ENCODE peak calls at places on chromosomes 11 and 22, in five cellular contexts. One of them, this sample, is unnamed.

GRCh38 chr22:37259540-37260029 is 15.5 kb upstream of the RAC2 start:
- DNase-seq in IMR-90: peak
- DNase-seq in A549: peak
- DNase-seq in K562: peak
- DNase-seq in GM12878: no peak
- DNase-seq in this sample: no peak

GRCh38 chr11:79353706-79354105 is 87.1 kb downstream of the TENM4 start:
- DNase-seq in IMR-90: peak
- DNase-seq in A549: no peak
- DNase-seq in K562: no peak
- DNase-seq in GM12878: no peak
- DNase-seq in this sample: no peak

GRCh38 chr11:119906376-119906775 is 177.4 kb upstream of the NECTIN1 start:
- DNase-seq in IMR-90: no peak
- DNase-seq in A549: no peak
- DNase-seq in K562: no peak
- DNase-seq in GM12878: no peak
- DNase-seq in this sample: no peak

GRCh38 chr11:72353861-72354260 is 80.5 kb downstream of the CLPB start:
- DNase-seq in IMR-90: peak
- DNase-seq in A549: peak
- DNase-seq in K562: no peak
- DNase-seq in GM12878: no peak
- DNase-seq in this sample: peak

GRCh38 chr11:64766881-64767280 is 7.1 kb upstream of the PYGM start:
- DNase-seq in IMR-90: no peak
- DNase-seq in A549: no peak
- DNase-seq in K562: no peak
- DNase-seq in GM12878: no peak
- DNase-seq in this sample: no peak

GRCh38 chr22:40641269-40641668 is 4.8 kb upstream of the MRTFA start:
- DNase-seq in IMR-90: no peak
- DNase-seq in A549: peak
- DNase-seq in K562: peak
- DNase-seq in GM12878: no peak
- DNase-seq in this sample: no peak

GRCh38 chr11:81993755-81994154 is 739.9 kb downstream of the FAM181B start:
- DNase-seq in IMR-90: no peak
- DNase-seq in A549: no peak
- DNase-seq in K562: no peak
- DNase-seq in GM12878: no peak
- DNase-seq in this sample: no peak

GRCh38 chr22:41132555-41132954 is 40.2 kb downstream of the EP300 start:
- DNase-seq in IMR-90: peak
- DNase-seq in A549: no peak
- DNase-seq in K562: no peak
- DNase-seq in GM12878: no peak
- DNase-seq in this sample: no peak

GRCh38 chr22:43005106-43005505 is 9.8 kb downstream of the PACSIN2 start:
- DNase-seq in IMR-90: no peak
- DNase-seq in A549: no peak
- DNase-seq in K562: no peak
- DNase-seq in GM12878: no peak
- DNase-seq in this sample: no peak

GRCh38 chr22:43922123-43922522 is 1.5 kb upstream of the PNPLA3 start:
- DNase-seq in IMR-90: no peak
- DNase-seq in A549: no peak
- DNase-seq in K562: peak
- DNase-seq in GM12878: no peak
- DNase-seq in this sample: peak

DNA sequence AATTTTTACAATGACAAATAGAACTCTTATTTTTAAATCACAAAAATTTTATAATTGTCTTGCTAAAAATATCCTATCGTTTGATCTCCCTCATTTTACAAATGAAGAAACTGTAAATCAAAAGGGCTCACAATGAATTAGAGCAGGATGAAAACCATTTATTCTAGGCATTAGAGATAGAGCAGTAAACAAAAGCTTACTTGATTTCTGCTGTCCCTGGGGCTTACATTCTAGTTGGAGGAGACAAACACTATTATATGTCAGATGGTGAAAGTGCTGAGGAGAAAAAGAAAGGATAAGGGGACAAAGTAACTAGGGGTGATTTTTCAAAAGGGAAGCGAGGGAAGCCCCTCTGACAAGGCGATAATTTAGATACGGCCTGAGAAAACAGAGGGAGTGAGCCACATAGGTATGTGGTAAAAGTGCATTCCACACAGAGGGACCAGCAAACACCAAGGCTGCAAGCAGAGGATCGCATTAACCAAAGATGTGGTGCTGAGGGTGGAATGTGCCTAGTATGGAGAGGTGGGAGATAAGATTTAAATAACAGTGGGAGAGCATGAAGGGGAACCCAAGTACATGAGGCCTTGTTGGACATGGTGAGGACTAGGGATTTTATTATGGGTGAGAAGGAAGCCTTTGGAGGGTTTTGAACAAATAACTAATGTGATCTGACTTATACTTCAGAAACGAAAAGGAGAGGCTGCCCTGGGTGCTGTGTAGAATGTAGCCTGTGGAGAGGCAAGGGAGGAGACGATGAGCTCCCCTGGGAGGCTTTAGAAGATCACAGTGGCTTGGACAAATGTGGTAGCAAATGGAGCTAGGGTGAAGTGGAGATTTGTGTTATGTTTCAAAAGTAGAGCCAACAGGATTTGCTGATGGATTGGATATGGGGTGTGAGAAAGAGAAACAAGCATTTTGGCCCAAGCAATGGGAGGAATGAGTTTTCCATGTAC is 62.1 kb downstream of the PDHX start:
- DNase-seq in IMR-90: no peak
- DNase-seq in A549: no peak
- DNase-seq in K562: no peak
- DNase-seq in GM12878: no peak
- DNase-seq in this sample: no peak
- TF ChIP-seq BHLHE40 in IMR-90: no peak
- TF ChIP-seq BHLHE40 in A549: no peak
- TF ChIP-seq BHLHE40 in K562: no peak
- TF ChIP-seq BHLHE40 in GM12878: no peak
- TF ChIP-seq BHLHE40 in this sample: no peak

DNA sequence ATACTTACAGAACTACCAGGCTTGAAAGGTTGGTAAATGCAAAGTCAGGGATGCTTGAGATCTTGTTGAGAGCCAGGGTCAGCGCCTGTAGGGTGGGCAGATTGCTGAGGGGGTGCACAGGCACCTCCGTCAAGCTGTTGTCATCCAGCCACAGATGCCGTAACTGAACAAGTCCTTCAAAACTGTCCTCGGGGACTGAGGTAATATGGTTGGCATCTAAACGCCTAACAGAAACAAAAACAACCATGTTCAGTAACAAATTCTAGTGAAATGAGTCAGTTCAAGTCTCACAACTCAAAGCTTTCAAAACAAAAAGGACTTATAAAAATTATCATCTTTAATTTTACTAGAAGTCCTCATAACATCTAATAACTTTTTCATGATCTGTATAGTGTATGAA is 22.2 kb upstream of the CCDC34 start:
- DNase-seq in IMR-90: peak
- DNase-seq in A549: peak
- DNase-seq in K562: no peak
- DNase-seq in GM12878: no peak
- DNase-seq in this sample: no peak
- H3K4me3 ChIP-seq in IMR-90: no peak
- H3K4me3 ChIP-seq in A549: peak
- H3K4me3 ChIP-seq in K562: no peak
- H3K4me3 ChIP-seq in GM12878: no peak
- H3K4me3 ChIP-seq in this sample: no peak

GRCh38 chr11:96050435-96051182 is 126.7 kb upstream of the MTMR2 start:
- DNase-seq in IMR-90: peak
- DNase-seq in A549: peak
- DNase-seq in K562: no peak
- DNase-seq in GM12878: no peak
- DNase-seq in this sample: peak
- TF ChIP-seq BHLHE40 in IMR-90: no peak
- TF ChIP-seq BHLHE40 in A549: no peak
- TF ChIP-seq BHLHE40 in K562: no peak
- TF ChIP-seq BHLHE40 in GM12878: no peak
- TF ChIP-seq BHLHE40 in this sample: no peak

GRCh38 chr11:74680035-74680671 is 51.1 kb downstream of the CHRDL2 start:
- DNase-seq in IMR-90: no peak
- DNase-seq in A549: no peak
- DNase-seq in K562: no peak
- DNase-seq in GM12878: no peak
- DNase-seq in this sample: no peak

GRCh38 chr11:74682731-74683278 is 48.4 kb downstream of the CHRDL2 start:
- DNase-seq in IMR-90: no peak
- DNase-seq in A549: no peak
- DNase-seq in K562: no peak
- DNase-seq in GM12878: no peak
- DNase-seq in this sample: no peak

GRCh38 chr11:74679513-74679865 is 51.7 kb downstream of the CHRDL2 start:
- DNase-seq in IMR-90: no peak
- DNase-seq in A549: no peak
- DNase-seq in K562: no peak
- DNase-seq in GM12878: no peak
- DNase-seq in this sample: no peak

GRCh38 chr11:74681686-74682651 is 49.3 kb downstream of the CHRDL2 start:
- DNase-seq in IMR-90: peak
- DNase-seq in A549: no peak
- DNase-seq in K562: no peak
- DNase-seq in GM12878: no peak
- DNase-seq in this sample: no peak

DNA sequence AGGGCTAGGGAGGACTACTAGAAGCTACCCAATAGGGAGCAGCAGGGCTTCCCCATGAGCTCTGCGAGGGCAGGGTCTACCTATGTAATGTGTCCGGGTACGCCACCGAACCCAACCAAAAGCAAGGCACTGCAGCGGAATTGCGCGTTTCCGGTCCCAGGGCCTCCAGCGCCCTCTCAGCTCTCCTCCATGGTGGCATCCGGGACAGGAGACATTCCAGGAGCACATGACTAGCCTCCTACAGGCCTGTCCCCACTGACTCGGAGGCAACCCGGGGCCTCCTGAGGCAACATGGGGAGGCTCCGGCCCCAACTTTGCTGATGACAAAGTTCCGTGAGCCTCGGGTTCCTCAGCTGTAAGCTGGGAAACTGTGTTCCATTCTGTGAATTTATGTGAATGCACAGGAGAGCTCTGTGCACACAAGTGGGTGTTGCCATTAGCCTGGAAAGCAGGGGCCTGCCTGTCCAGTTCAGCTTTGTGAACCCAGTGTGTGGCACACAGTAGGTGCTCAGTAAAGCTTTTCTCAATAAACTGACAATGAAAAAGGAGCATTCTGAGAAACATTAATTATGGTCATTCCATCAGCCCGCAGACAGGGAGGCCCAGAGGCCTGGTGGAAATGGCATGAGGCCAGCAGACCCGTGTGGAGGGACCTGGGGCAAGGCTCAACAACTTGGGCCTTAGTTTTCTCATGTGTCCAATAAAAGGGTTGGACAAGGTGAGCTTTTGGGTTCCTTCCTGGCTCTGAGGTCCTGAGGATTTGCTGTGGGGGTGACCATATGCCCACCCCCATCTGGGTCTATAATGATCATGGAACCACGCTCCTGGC is 50.3 kb downstream of the CHRDL2 start:
- DNase-seq in IMR-90: no peak
- DNase-seq in A549: no peak
- DNase-seq in K562: no peak
- DNase-seq in GM12878: no peak
- DNase-seq in this sample: no peak
- H3K4me3 ChIP-seq in IMR-90: no peak
- H3K4me3 ChIP-seq in A549: no peak
- H3K4me3 ChIP-seq in K562: no peak
- H3K4me3 ChIP-seq in GM12878: no peak
- H3K4me3 ChIP-seq in this sample: no peak

GRCh38 chr11:114280696-114281095 is 15.5 kb upstream of the NNMT start:
- DNase-seq in IMR-90: peak
- DNase-seq in A549: peak
- DNase-seq in K562: peak
- DNase-seq in GM12878: no peak
- DNase-seq in this sample: peak
- TF ChIP-seq BHLHE40 in IMR-90: no peak
- TF ChIP-seq BHLHE40 in A549: no peak
- TF ChIP-seq BHLHE40 in K562: peak
- TF ChIP-seq BHLHE40 in GM12878: no peak
- TF ChIP-seq BHLHE40 in this sample: no peak

GRCh38 chr11:727281-727701 is 20.0 kb upstream of the TALDO1 start:
- DNase-seq in IMR-90: no peak
- DNase-seq in A549: no peak
- DNase-seq in K562: no peak
- DNase-seq in GM12878: no peak
- DNase-seq in this sample: no peak

GRCh38 chr11:727859-728748 is 19.2 kb upstream of the TALDO1 start:
- DNase-seq in IMR-90: peak
- DNase-seq in A549: peak
- DNase-seq in K562: peak
- DNase-seq in GM12878: no peak
- DNase-seq in this sample: peak

GRCh38 chr11:724733-725386 is 18.8 kb downstream of the EPS8L2 start:
- DNase-seq in IMR-90: no peak
- DNase-seq in A549: no peak
- DNase-seq in K562: no peak
- DNase-seq in GM12878: no peak
- DNase-seq in this sample: no peak

GRCh38 chr11:725624-726202 is 19.7 kb downstream of the EPS8L2 start:
- DNase-seq in IMR-90: no peak
- DNase-seq in A549: no peak
- DNase-seq in K562: peak
- DNase-seq in GM12878: no peak
- DNase-seq in this sample: no peak

DNA sequence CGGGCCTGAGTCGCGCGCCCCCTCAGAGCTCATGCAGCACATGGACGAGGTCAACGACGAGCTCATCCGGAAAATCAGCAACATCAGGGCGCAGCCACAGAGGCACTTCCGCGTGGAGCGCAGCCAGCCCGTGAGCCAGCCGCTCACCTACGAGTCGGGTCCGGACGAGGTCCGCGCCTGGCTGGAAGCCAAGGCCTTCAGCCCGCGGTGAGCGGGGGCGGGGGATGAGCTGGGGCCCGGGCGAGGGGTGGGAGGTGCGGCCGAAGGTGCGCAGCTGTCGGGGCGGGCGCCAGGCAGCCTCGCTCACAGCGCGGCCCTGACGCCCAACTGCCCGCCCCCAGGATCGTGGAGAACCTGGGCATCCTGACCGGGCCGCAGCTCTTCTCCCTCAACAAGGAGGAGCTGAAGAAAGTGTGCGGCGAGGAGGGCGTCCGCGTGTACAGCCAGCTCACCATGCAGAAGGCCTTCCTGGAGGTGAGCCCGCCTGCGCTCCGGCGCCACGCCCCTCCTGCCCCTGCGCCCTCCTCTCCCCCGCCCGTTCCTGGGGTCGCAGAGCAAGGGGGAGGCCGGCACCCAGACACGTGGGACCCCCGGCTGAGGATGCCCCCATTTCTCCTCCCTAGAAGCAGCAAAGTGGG is 20.4 kb downstream of the EPS8L2 start:
- DNase-seq in IMR-90: peak
- DNase-seq in A549: no peak
- DNase-seq in K562: peak
- DNase-seq in GM12878: no peak
- DNase-seq in this sample: no peak
- H3K4me3 ChIP-seq in IMR-90: no peak
- H3K4me3 ChIP-seq in A549: no peak
- H3K4me3 ChIP-seq in K562: peak
- H3K4me3 ChIP-seq in GM12878: peak
- H3K4me3 ChIP-seq in this sample: no peak

GRCh38 chr11:35781342-35782171 is 119.0 kb downstream of the TRIM44 start:
- DNase-seq in IMR-90: peak
- DNase-seq in A549: peak
- DNase-seq in K562: no peak
- DNase-seq in GM12878: no peak
- DNase-seq in this sample: no peak
- TF ChIP-seq BHLHE40 in IMR-90: no peak
- TF ChIP-seq BHLHE40 in A549: no peak
- TF ChIP-seq BHLHE40 in K562: no peak
- TF ChIP-seq BHLHE40 in GM12878: no peak
- TF ChIP-seq BHLHE40 in this sample: no peak